ENCODE peak calls at places on chromosome 5, in six cellular contexts. O is GM12892; N is T-cell; B is NCI-H2029; Q is HuH-7.5; D is stimulated activated CD4-positive, alpha-beta T cell treated with anti-CD3 and anti-CD28 coated beads, Interleukin-15, amount 100 ng/mL, for 48 hours. T is an unnamed sample.

GRCh38 chr5:1444361-1445189 is 665 bp downstream of the SLC6A3 start:
- DNase-seq in O (no peak), N (no peak), B (no peak), Q (no peak), D (no peak), T (no peak)

GRCh38 chr5:2913306-2913705 is 161.8 kb upstream of the IRX2 start:
- DNase-seq in O (no peak), N (no peak), B (no peak), Q (no peak), D (no peak), T (no peak)

GRCh38 chr5:4994994-4995393 is 145.1 kb upstream of the ADAMTS16 start:
- DNase-seq in O (no peak), N (no peak), B (no peak), Q (no peak), D (no peak), T (peak)

GRCh38 chr5:52728686-52729085 is 59.0 kb upstream of the ITGA1 start:
- DNase-seq in O (no peak), N (no peak), B (no peak), Q (no peak), D (no peak), T (no peak)

GRCh38 chr5:143200781-143201398 is 202.6 kb downstream of the NR3C1 start:
- DNase-seq in O (no peak), N (no peak), B (no peak), Q (no peak), D (no peak), T (peak)

GRCh38 chr5:28014779-28015178 is 976.4 kb upstream of the CDH9 start:
- DNase-seq in O (no peak), N (no peak), B (no peak), Q (no peak), D (no peak), T (no peak)

GRCh38 chr5:143826909-143827514 is 15.1 kb downstream of the HMHB1 start:
- DNase-seq in O (peak), N (no peak), B (peak), Q (no peak), D (peak), T (peak)

GRCh38 chr5:138177936-138178515 is 404 bp downstream of the BRD8 start:
- DNase-seq in O (no peak), N (peak), B (peak), Q (peak), D (no peak), T (peak)

GRCh38 chr5:54520940-54521339 is 3.4 kb downstream of the SNX18 start:
- DNase-seq in O (no peak), N (no peak), B (no peak), Q (no peak), D (no peak), T (no peak)